ENCODE peak calls at places on chromosome 1, in six cellular contexts. F, Z, R, J, G and H are unnamed samples. For H3K4me1, the result is how much of the 10 kb centered on the place peaks cover.

GRCh38 chr1:27137544-27138075 is 17.3 kb downstream of the SLC9A1 start:
- DNase-seq in F (no peak), Z (no peak), R (no peak), J (no peak), G (no peak), H (no peak)

GRCh38 chr1:98817830-98818229 is 156.3 kb downstream of the SNX7 start:
- DNase-seq in F (no peak), Z (no peak), R (no peak), J (no peak), G (no peak), H (no peak)

GRCh38 chr1:46202975-46203737 is at the start of gene LURAP1:
- DNase-seq in F (no peak), Z (peak), R (peak), J (peak), G (no peak), H (no peak)

GRCh38 chr1:15949453-15950245 is 26.3 kb downstream of the ZBTB17 start:
- DNase-seq in F (no peak), Z (no peak), R (peak), J (peak), G (peak), H (no peak)

GRCh38 chr1:216210081-216210480 is 213.2 kb downstream of the USH2A start:
- DNase-seq in F (no peak), Z (no peak), R (no peak), J (peak), G (no peak), H (no peak)

GRCh38 chr1:16209132-16209846 is 3.2 kb downstream of the ARHGEF19 start:
- DNase-seq in F (no peak), Z (no peak), R (no peak), J (no peak), G (no peak), H (no peak)

GRCh38 chr1:29487291-29487690 is 251.0 kb downstream of the PTPRU start:
- DNase-seq in F (no peak), Z (no peak), R (no peak), J (no peak), G (no peak), H (no peak)

GRCh38 chr1:212980123-212980800 is 29.9 kb downstream of the VASH2 start:
- DNase-seq in F (no peak), Z (peak), R (no peak), J (peak), G (no peak), H (no peak)

GRCh38 chr1:245292571-245292970 is 137.8 kb downstream of the KIF26B start:
- DNase-seq in F (no peak), Z (no peak), R (no peak), J (no peak), G (no peak), H (no peak)

GRCh38 chr1:159282118-159282517 is 20.0 kb upstream of the FCER1A start:
- DNase-seq in F (no peak), Z (no peak), R (no peak), J (no peak), G (no peak), H (no peak)

GRCh38 chr1:192812420-192813209 is 3.8 kb downstream of the RGS2 start:
- DNase-seq in F (no peak), Z (no peak), R (no peak), J (peak), G (no peak), H (no peak)

GRCh38 chr1:9197186-9198099 is 37.1 kb upstream of the H6PD start:
- DNase-seq in F (no peak), Z (no peak), R (no peak), J (no peak), G (no peak), H (no peak)

GRCh38 chr1:109535971-109536491 is 3.6 kb upstream of the GPR61 start:
- DNase-seq in F (no peak), Z (no peak), R (no peak), J (no peak), G (no peak), H (no peak)

GRCh38 chr1:159132271-159132881 is 39.0 kb upstream of the CADM3 start:
- DNase-seq in F (peak), Z (peak), R (no peak), J (peak), G (peak), H (peak)

DNA sequence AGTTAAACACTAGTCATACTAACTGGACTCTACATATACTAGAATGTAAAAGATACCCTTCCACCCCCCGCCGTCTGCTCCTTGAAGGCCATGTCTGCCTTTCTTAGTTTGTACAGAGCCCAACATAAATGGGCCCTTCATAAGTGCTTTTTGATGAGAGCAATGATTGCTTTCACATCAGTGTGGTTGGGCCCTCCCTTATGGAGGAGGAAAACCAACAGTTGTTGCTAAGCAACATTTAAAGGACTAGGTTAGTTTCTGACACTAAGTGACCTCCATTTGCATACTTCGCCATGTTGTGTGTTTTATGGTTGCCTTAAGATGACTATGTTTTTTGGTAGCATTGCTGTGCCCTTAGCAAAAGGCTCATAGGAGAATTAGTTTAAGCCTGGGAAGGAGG is 182.0 kb upstream of the SGIP1 start:
- DNase-seq in F (no peak), Z (no peak), R (peak), J (no peak), G (no peak), H (no peak)
- H3K4me1 ChIP-seq in F (under half), Z (half or more), R (half or more), J (under half), G (under half), H (under half)

GRCh38 chr1:41642922-41643321 is 158.4 kb upstream of the EDN2 start:
- DNase-seq in F (no peak), Z (no peak), R (no peak), J (no peak), G (no peak), H (no peak)

GRCh38 chr1:41641483-41641829 is 157.0 kb upstream of the EDN2 start:
- DNase-seq in F (no peak), Z (no peak), R (no peak), J (no peak), G (no peak), H (no peak)

GRCh38 chr1:41645062-41645461 is 160.6 kb upstream of the EDN2 start:
- DNase-seq in F (no peak), Z (no peak), R (no peak), J (no peak), G (no peak), H (no peak)

GRCh38 chr1:41641941-41642527 is 157.6 kb upstream of the EDN2 start:
- DNase-seq in F (no peak), Z (no peak), R (no peak), J (no peak), G (no peak), H (no peak)

DNA sequence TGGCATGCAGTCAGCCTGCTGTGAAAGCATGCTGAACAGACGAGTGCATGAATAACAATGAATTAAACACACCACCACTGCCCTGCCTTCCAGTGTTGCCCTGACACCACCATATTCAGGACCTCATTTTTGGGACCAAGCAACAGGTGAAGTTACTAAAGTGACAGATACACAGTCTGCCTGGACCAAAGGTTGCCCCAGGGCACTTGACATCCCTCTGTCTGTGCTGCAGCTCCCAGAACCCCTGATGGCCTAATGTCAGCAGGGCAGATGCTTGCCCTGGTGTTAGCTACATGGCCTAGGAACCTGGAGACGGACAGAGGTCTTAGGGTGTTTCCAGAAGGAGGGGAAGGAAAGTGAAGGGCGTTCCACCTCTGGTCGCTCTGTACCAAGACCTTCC is 158.9 kb upstream of the EDN2 start:
- DNase-seq in F (no peak), Z (no peak), R (no peak), J (no peak), G (no peak), H (no peak)
- H3K4me1 ChIP-seq in F (under half), Z (under half), R (under half), J (under half), G (under half), H (under half)

GRCh38 chr1:164685247-164685646 is 126.3 kb downstream of the PBX1 start:
- DNase-seq in F (no peak), Z (no peak), R (no peak), J (no peak), G (no peak), H (no peak)
- H3K4me1 ChIP-seq in F (under half), Z (under half), R (under half), J (under half), G (half or more), H (under half)

DNA sequence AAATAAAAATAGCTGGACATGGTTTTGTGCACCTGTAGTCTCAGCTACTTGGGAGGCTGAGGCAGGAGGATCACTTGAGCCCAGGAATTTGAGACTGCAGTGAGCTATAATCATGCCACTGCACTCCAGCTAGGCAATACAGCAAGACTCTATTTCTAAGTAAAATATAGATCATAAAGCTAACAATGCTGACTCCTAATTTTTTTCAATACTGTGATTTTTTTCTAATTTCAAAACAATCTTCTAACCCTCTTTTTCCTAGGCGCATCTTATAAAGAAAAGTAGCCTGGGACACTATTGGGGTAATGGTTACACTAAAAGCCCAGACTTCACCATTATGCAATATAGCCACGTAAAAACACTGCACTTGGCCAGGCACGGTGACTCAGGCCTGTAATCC is 81.3 kb downstream of the PTPN14 start:
- DNase-seq in F (no peak), Z (no peak), R (no peak), J (no peak), G (no peak), H (no peak)
- H3K4me1 ChIP-seq in F (half or more), Z (under half), R (under half), J (under half), G (under half), H (under half)

GRCh38 chr1:61125263-61125662 is 42.9 kb downstream of the NFIA start:
- DNase-seq in F (no peak), Z (no peak), R (no peak), J (no peak), G (no peak), H (no peak)

GRCh38 chr1:61123321-61123720 is 41.0 kb downstream of the NFIA start:
- DNase-seq in F (no peak), Z (no peak), R (no peak), J (no peak), G (no peak), H (no peak)

GRCh38 chr1:61122389-61122788 is 40.0 kb downstream of the NFIA start:
- DNase-seq in F (no peak), Z (no peak), R (no peak), J (no peak), G (no peak), H (no peak)

GRCh38 chr1:61124691-61125090 is 42.3 kb downstream of the NFIA start:
- DNase-seq in F (no peak), Z (no peak), R (no peak), J (no peak), G (no peak), H (no peak)

DNA sequence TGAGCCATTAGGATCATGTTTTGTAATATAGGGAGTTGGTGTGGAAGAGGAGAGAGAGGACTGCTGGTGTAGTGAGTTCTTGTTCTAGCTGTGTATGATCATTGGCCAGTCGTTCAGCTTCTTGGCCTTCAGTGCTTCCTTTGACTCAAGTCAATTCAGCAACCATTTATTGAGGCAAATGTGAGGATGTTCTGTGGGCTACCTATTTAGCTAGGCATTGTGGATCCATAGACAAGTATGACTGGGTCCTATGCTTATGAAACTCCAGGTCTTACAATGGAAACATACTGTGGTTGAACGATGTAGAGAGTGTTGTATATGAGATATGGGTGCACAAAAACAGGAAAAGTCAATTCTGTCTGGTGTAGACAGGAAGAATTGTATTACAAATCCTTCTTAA is 41.7 kb downstream of the NFIA start:
- DNase-seq in F (no peak), Z (no peak), R (no peak), J (no peak), G (no peak), H (no peak)
- H3K4me1 ChIP-seq in F (under half), Z (under half), R (under half), J (under half), G (half or more), H (under half)

GRCh38 chr1:44524655-44525530 is 119.8 kb downstream of the RNF220 start:
- DNase-seq in F (no peak), Z (no peak), R (no peak), J (no peak), G (no peak), H (no peak)
- H3K4me1 ChIP-seq in F (under half), Z (under half), R (under half), J (under half), G (under half), H (under half)

GRCh38 chr1:24743404-24744211 is 1.6 kb upstream of the CLIC4 start:
- DNase-seq in F (no peak), Z (no peak), R (no peak), J (peak), G (no peak), H (peak)

GRCh38 chr1:24742090-24742938 is 2.9 kb upstream of the CLIC4 start:
- DNase-seq in F (no peak), Z (no peak), R (no peak), J (peak), G (no peak), H (no peak)

GRCh38 chr1:24748191-24749121 is 3.2 kb downstream of the CLIC4 start:
- DNase-seq in F (no peak), Z (no peak), R (no peak), J (no peak), G (no peak), H (peak)

GRCh38 chr1:24745711-24746582 is 700 bp downstream of the CLIC4 start:
- DNase-seq in F (no peak), Z (no peak), R (no peak), J (peak), G (peak), H (peak)

DNA sequence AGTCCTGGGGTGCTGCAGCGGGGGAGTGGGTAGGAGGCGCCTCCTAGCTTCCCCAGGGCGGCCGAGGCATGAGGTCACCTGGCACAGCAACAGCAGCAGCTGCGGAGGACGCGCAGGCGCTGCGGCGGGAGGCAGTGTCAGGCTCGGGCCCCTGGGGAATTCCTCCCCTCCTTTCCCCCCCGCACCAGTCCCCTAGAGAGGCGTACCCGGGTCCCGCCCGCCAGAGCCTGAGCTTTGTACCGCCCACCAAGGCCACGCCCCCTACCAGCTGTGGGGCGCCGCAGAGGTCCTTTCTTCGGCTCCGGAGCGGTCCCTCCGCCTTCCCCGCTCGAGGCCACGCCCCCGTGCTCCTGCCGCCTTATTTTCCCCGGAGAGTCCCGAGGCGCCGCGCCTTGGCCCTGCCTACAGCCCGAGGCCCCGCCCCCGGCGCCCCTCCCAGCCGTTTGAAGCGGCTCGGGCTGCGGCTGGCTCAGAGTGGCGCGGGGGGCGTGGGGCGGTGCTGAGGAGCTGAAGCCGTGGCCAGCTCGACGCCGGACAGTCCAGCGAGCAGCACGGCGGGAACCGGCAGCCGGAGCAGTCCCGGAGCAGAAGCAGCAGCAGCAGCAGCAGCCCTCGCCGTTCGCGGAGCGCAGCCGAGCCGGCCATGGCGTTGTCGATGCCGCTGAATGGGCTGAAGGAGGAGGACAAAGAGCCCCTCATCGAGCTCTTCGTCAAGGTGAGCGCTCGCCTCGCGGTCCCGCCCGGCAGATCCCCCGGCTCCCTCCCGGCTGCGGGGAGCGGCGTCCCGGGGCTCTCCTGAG is at the start of gene CLIC4:
- DNase-seq in F (peak), Z (peak), R (peak), J (peak), G (peak), H (peak)
- H3K4me1 ChIP-seq in F (under half), Z (under half), R (under half), J (under half), G (under half), H (under half)